ENCODE peak calls at places on chromosomes 6 and 20, in ten cellular contexts. B is IMR-90, W is heart left ventricle, S is A549, X is prostate gland, R is HCT116, I is uterus, F is upper lobe of left lung, U is body of pancreas, D is NB4. Q is an unnamed sample.
A peak's percentile ranks its signal among the peaks of the same experiment; 100 is the strongest.

GRCh38 chr6:153957409-153957808 is 81.6 kb upstream of the OPRM1 start:
- DNase-seq in B (no peak), W (no peak), S (no peak), X (no peak), R (no peak), I (no peak), F (no peak), U (no peak), D (no peak), Q (no peak)

GRCh38 chr6:154410215-154410614 is 53.6 kb upstream of the IPCEF1 start:
- DNase-seq in B (no peak), W (no peak), S (no peak), X (no peak), R (no peak), I (no peak), F (no peak), U (no peak), D (no peak), Q (no peak)

GRCh38 chr6:155314773-155315515 is 660 bp upstream of the TFB1M start:
- DNase-seq in B (peak; percentile 79), W (peak; percentile 65), S (peak; percentile 88), X (no peak), R (peak; percentile 82), I (peak; percentile 36), F (no peak), U (peak; percentile 81), D (peak; percentile 94), Q (no peak)

GRCh38 chr20:61746781-61747180 is 318.9 kb downstream of the TAF4 start:
- DNase-seq in B (no peak), W (peak; percentile 19), S (no peak), X (no peak), R (no peak), I (no peak), F (peak; percentile 32), U (no peak), D (no peak), Q (no peak)

GRCh38 chr20:49384437-49385434 is 97.7 kb downstream of the KCNB1 start:
- DNase-seq in B (peak; percentile 26), W (peak; percentile 77), S (peak; percentile 74), X (no peak), R (peak; percentile 53), I (peak; percentile 67), F (no peak), U (peak; percentile 60), D (peak; percentile 75), Q (no peak)

GRCh38 chr20:41563087-41563486 is 55.1 kb downstream of the CHD6 start:
- DNase-seq in B (peak; percentile 24), W (no peak), S (no peak), X (no peak), R (no peak), I (no peak), F (no peak), U (no peak), D (no peak), Q (no peak)

GRCh38 chr6:20230720-20231119 is 18.5 kb upstream of the MBOAT1 start:
- DNase-seq in B (no peak), W (no peak), S (no peak), X (no peak), R (no peak), I (no peak), F (no peak), U (no peak), D (no peak), Q (no peak)

GRCh38 chr20:51931321-51931720 is 129.0 kb upstream of the SALL4 start:
- DNase-seq in B (no peak), W (no peak), S (no peak), X (no peak), R (no peak), I (no peak), F (no peak), U (no peak), D (no peak), Q (no peak)

GRCh38 chr6:31730631-31731086 is 1.6 kb upstream of the DDAH2 start:
- DNase-seq in B (no peak), W (no peak), S (no peak), X (no peak), R (no peak), I (no peak), F (no peak), U (no peak), D (peak; percentile 32), Q (no peak)

GRCh38 chr6:31727717-31728671 is 1.1 kb downstream of the DDAH2 start:
- DNase-seq in B (no peak), W (no peak), S (no peak), X (no peak), R (no peak), I (peak; percentile 49), F (peak; percentile 84), U (no peak), D (no peak), Q (no peak)

GRCh38 chr6:31728767-31729514 is at the start of gene DDAH2:
- DNase-seq in B (no peak), W (peak; percentile 44), S (no peak), X (no peak), R (no peak), I (peak; percentile 48), F (peak; percentile 83), U (no peak), D (no peak), Q (no peak)

GRCh38 chr6:31729979-31730630 is 1.0 kb upstream of the DDAH2 start:
- DNase-seq in B (peak; percentile 85), W (peak; percentile 95), S (peak; percentile 81), X (peak; percentile 82), R (peak; percentile 56), I (peak; percentile 97), F (peak; percentile 97), U (peak; percentile 82), D (peak; percentile 91), Q (no peak)

GRCh38 chr6:31729515-31729978 is 448 bp upstream of the DDAH2 start:
- DNase-seq in B (peak; percentile 79), W (peak; percentile 95), S (peak; percentile 85), X (peak; percentile 88), R (peak; percentile 70), I (peak; percentile 96), F (peak; percentile 95), U (peak; percentile 87), D (peak; percentile 94), Q (no peak)
- TF ChIP-seq POLR2A in B (no peak), W (peak; percentile 57), S (peak; percentile 35), X (peak; percentile 70), R (no peak), I (peak; percentile 29), F (no peak), U (peak; percentile 68), D (peak; percentile 6), Q (peak; percentile 10)

DNA sequence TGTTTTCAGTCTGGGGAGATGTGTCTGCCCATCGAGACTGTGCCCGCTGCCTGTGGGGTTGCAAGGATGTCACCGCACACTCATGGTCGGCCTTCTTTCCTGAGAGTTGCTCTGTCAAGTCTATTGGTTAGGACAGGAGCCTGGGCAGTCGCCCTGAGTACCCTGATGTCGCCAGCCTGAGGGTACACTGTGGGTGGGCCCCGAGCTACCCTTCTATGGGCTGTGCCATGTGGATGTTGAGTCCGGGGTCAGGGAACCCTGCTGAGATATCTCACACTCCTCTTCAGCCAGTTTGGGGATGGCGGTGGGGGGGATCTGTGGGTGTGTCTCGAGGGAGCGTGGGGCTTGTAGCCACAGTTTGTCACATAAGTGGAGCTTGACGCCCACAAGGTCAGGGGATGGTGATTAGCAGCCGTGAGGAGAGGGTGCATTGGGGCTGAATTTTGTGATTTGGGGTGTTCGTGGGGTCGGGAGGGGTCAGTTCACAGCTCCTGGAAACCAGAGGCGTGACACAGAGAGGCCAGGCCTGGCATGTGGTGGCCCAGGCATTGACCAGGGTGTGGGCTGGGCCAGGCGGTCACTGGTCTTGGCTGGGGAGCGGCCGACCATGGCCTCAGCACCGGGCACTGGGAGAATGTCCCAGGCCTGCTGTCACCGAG is 1.5 kb upstream of the NPBWR2 start:
- DNase-seq in B (no peak), W (peak; percentile 11), S (no peak), X (no peak), R (no peak), I (peak; percentile 5), F (no peak), U (no peak), D (no peak), Q (no peak)
- H3K4me3 ChIP-seq in B (no peak overlapping the region), W (no peak overlapping the region), S (no peak overlapping the region), X (no peak overlapping the region), R (no peak overlapping the region), I (no peak overlapping the region), F (no peak overlapping the region), U (no peak overlapping the region), D (no peak overlapping the region), Q (no peak overlapping the region)

GRCh38 chr6:144064402-144064830 is 31.0 kb downstream of the SF3B5 start:
- DNase-seq in B (no peak), W (peak; percentile 36), S (no peak), X (peak; percentile 12), R (no peak), I (no peak), F (peak; percentile 90), U (peak; percentile 45), D (peak; percentile 84), Q (no peak)
- TF ChIP-seq POLR2A in B (no peak), W (no peak), S (no peak), X (no peak), R (no peak), I (no peak), F (no peak), U (no peak), D (peak; percentile 7), Q (no peak)

GRCh38 chr6:31170987-31171671 is 647 bp upstream of the POU5F1 start:
- DNase-seq in B (no peak), W (no peak), S (no peak), X (no peak), R (no peak), I (no peak), F (no peak), U (no peak), D (no peak), Q (no peak)

GRCh38 chr6:31172973-31173384 is 2.5 kb upstream of the POU5F1 start:
- DNase-seq in B (no peak), W (no peak), S (no peak), X (no peak), R (no peak), I (no peak), F (no peak), U (no peak), D (no peak), Q (no peak)

GRCh38 chr6:31173406-31173805 is 2.9 kb upstream of the POU5F1 start:
- DNase-seq in B (no peak), W (no peak), S (no peak), X (no peak), R (no peak), I (no peak), F (no peak), U (no peak), D (no peak), Q (no peak)

GRCh38 chr6:31170600-31170881 is at the start of gene POU5F1:
- DNase-seq in B (no peak), W (no peak), S (no peak), X (no peak), R (no peak), I (no peak), F (no peak), U (no peak), D (no peak), Q (no peak)

DNA sequence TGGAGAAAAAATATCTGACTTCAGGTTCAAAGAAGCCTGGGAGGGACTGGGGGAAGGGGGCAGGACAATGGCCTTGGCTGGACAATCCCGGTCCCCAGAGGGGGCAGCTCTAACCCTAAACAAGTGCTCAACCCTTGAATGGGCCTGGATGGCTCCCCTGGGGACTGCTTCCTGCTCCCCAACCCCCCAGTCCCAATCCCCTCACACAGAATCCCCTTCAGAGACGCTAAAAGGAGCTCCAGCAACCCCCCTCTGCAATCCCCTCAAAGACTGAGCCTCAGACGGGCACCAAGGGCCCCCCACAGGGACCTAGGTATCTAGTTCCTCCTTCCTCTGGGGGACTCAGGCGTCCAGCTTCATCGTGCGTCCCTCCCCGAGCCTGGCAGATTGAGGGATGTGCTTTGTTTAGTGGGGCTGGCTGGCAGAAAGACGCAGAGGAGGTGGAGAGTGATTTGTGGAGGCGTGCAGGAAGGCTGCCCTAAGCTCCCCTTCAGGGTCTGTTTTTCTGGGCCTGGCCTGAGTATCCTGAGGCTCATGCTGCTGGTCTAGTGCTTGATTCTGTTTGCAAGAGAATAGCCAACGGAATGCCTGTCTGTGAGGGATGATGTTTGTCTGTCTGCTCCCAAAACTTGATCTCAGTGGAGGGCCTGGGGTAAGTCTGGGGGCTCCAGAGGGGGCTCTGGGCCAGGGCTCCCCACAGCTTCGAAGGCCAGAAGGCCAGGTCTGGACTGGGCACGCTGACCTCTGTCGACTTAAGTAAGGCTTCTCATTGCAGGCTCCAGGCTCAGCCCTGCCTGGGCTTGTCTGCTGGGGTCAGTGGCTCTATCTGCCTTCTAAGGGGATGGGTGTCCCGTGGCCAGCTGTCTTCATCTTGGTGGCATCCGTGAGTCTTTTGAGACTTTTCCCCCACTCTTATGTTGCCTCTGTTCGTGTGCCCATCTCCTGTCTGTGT is 1.7 kb upstream of the POU5F1 start:
- DNase-seq in B (no peak), W (no peak), S (no peak), X (no peak), R (no peak), I (no peak), F (no peak), U (no peak), D (no peak), Q (no peak)
- H3K4me3 ChIP-seq in B (no peak overlapping the region), W (no peak overlapping the region), S (no peak overlapping the region), X (no peak overlapping the region), R (no peak overlapping the region), I (no peak overlapping the region), F (no peak overlapping the region), U (no peak overlapping the region), D (no peak overlapping the region), Q (no peak overlapping the region)